ENCODE peak calls at places on chromosomes 1 and 21, in ten cellular contexts. One of them, this sample, is unnamed.

GRCh38 chr1:171226757-171227370 is 21.4 kb upstream of the FMO1 start:
- DNase-seq in activated CD8-positive, alpha-beta T cell treated with anti-CD3 and anti-CD28 coated beads for 36 hours: peak
- DNase-seq in fibroblast of the aortic adventitia: peak
- DNase-seq in astrocyte of the cerebellum: peak
- DNase-seq in HFFc6: peak
- DNase-seq in nephron progenitor cell: peak
- DNase-seq in heart left ventricle: peak
- DNase-seq in endothelial cell: peak
- DNase-seq in GM20000: peak
- DNase-seq in left ventricle myocardium inferior: no peak
- DNase-seq in this sample: peak

GRCh38 chr21:45361033-45361997 is 43.6 kb upstream of the COL18A1 start:
- DNase-seq in left ventricle myocardium inferior: no peak
- DNase-seq in endothelial cell: no peak
- DNase-seq in astrocyte of the cerebellum: no peak
- DNase-seq in fibroblast of the aortic adventitia: no peak
- DNase-seq in activated CD8-positive, alpha-beta T cell treated with anti-CD3 and anti-CD28 coated beads for 36 hours: no peak
- DNase-seq in nephron progenitor cell: no peak
- DNase-seq in HFFc6: no peak
- DNase-seq in GM20000: no peak
- DNase-seq in heart left ventricle: no peak
- DNase-seq in this sample: no peak

GRCh38 chr21:45336870-45337269 is 49.2 kb upstream of the POFUT2 start:
- DNase-seq in nephron progenitor cell: no peak
- DNase-seq in endothelial cell: no peak
- DNase-seq in fibroblast of the aortic adventitia: no peak
- DNase-seq in astrocyte of the cerebellum: no peak
- DNase-seq in heart left ventricle: peak
- DNase-seq in left ventricle myocardium inferior: peak
- DNase-seq in activated CD8-positive, alpha-beta T cell treated with anti-CD3 and anti-CD28 coated beads for 36 hours: no peak
- DNase-seq in HFFc6: no peak
- DNase-seq in GM20000: no peak
- DNase-seq in this sample: no peak

GRCh38 chr1:161139765-161140164 is 7.3 kb upstream of the DEDD start:
- DNase-seq in heart left ventricle: no peak
- DNase-seq in nephron progenitor cell: peak
- DNase-seq in fibroblast of the aortic adventitia: peak
- DNase-seq in astrocyte of the cerebellum: peak
- DNase-seq in GM20000: peak
- DNase-seq in HFFc6: peak
- DNase-seq in endothelial cell: peak
- DNase-seq in activated CD8-positive, alpha-beta T cell treated with anti-CD3 and anti-CD28 coated beads for 36 hours: peak
- DNase-seq in left ventricle myocardium inferior: no peak
- DNase-seq in this sample: peak

GRCh38 chr1:4668738-4669700 is 14.6 kb downstream of the AJAP1 start:
- DNase-seq in HFFc6: no peak
- DNase-seq in fibroblast of the aortic adventitia: no peak
- DNase-seq in nephron progenitor cell: no peak
- DNase-seq in heart left ventricle: no peak
- DNase-seq in left ventricle myocardium inferior: no peak
- DNase-seq in astrocyte of the cerebellum: no peak
- DNase-seq in GM20000: no peak
- DNase-seq in endothelial cell: no peak
- DNase-seq in activated CD8-positive, alpha-beta T cell treated with anti-CD3 and anti-CD28 coated beads for 36 hours: no peak
- DNase-seq in this sample: no peak

GRCh38 chr1:172976222-172977041 is 74.3 kb downstream of the TNFSF18 start:
- DNase-seq in HFFc6: peak
- DNase-seq in astrocyte of the cerebellum: peak
- DNase-seq in activated CD8-positive, alpha-beta T cell treated with anti-CD3 and anti-CD28 coated beads for 36 hours: no peak
- DNase-seq in heart left ventricle: no peak
- DNase-seq in nephron progenitor cell: no peak
- DNase-seq in endothelial cell: no peak
- DNase-seq in left ventricle myocardium inferior: no peak
- DNase-seq in GM20000: no peak
- DNase-seq in fibroblast of the aortic adventitia: peak
- DNase-seq in this sample: no peak

GRCh38 chr1:69246721-69247120 is 321.0 kb upstream of the LRRC7 start:
- DNase-seq in left ventricle myocardium inferior: no peak
- DNase-seq in HFFc6: no peak
- DNase-seq in astrocyte of the cerebellum: no peak
- DNase-seq in endothelial cell: no peak
- DNase-seq in GM20000: no peak
- DNase-seq in fibroblast of the aortic adventitia: no peak
- DNase-seq in heart left ventricle: no peak
- DNase-seq in nephron progenitor cell: no peak
- DNase-seq in activated CD8-positive, alpha-beta T cell treated with anti-CD3 and anti-CD28 coated beads for 36 hours: no peak
- DNase-seq in this sample: no peak

GRCh38 chr1:115183158-115183557 is 93.9 kb upstream of the TSPAN2 start:
- DNase-seq in fibroblast of the aortic adventitia: no peak
- DNase-seq in HFFc6: no peak
- DNase-seq in left ventricle myocardium inferior: no peak
- DNase-seq in activated CD8-positive, alpha-beta T cell treated with anti-CD3 and anti-CD28 coated beads for 36 hours: peak
- DNase-seq in heart left ventricle: no peak
- DNase-seq in GM20000: no peak
- DNase-seq in nephron progenitor cell: no peak
- DNase-seq in astrocyte of the cerebellum: no peak
- DNase-seq in endothelial cell: no peak
- DNase-seq in this sample: no peak

GRCh38 chr1:18282851-18283600 is 175.4 kb downstream of the IGSF21 start:
- DNase-seq in HFFc6: no peak
- DNase-seq in astrocyte of the cerebellum: no peak
- DNase-seq in activated CD8-positive, alpha-beta T cell treated with anti-CD3 and anti-CD28 coated beads for 36 hours: no peak
- DNase-seq in GM20000: no peak
- DNase-seq in left ventricle myocardium inferior: no peak
- DNase-seq in nephron progenitor cell: peak
- DNase-seq in heart left ventricle: no peak
- DNase-seq in fibroblast of the aortic adventitia: no peak
- DNase-seq in endothelial cell: no peak
- DNase-seq in this sample: no peak

GRCh38 chr1:87330201-87330953 is 1.7 kb downstream of the LMO4 start:
- DNase-seq in astrocyte of the cerebellum: no peak
- DNase-seq in activated CD8-positive, alpha-beta T cell treated with anti-CD3 and anti-CD28 coated beads for 36 hours: peak
- DNase-seq in heart left ventricle: peak
- DNase-seq in nephron progenitor cell: peak
- DNase-seq in endothelial cell: no peak
- DNase-seq in HFFc6: no peak
- DNase-seq in GM20000: peak
- DNase-seq in fibroblast of the aortic adventitia: peak
- DNase-seq in left ventricle myocardium inferior: no peak
- DNase-seq in this sample: peak

GRCh38 chr1:87327362-87328120 is 1.1 kb upstream of the LMO4 start:
- DNase-seq in activated CD8-positive, alpha-beta T cell treated with anti-CD3 and anti-CD28 coated beads for 36 hours: no peak
- DNase-seq in GM20000: no peak
- DNase-seq in nephron progenitor cell: peak
- DNase-seq in endothelial cell: no peak
- DNase-seq in astrocyte of the cerebellum: no peak
- DNase-seq in HFFc6: no peak
- DNase-seq in fibroblast of the aortic adventitia: peak
- DNase-seq in left ventricle myocardium inferior: no peak
- DNase-seq in heart left ventricle: no peak
- DNase-seq in this sample: no peak

GRCh38 chr1:87329051-87329755 is 523 bp downstream of the LMO4 start:
- DNase-seq in nephron progenitor cell: peak
- DNase-seq in heart left ventricle: peak
- DNase-seq in HFFc6: no peak
- DNase-seq in astrocyte of the cerebellum: no peak
- DNase-seq in activated CD8-positive, alpha-beta T cell treated with anti-CD3 and anti-CD28 coated beads for 36 hours: peak
- DNase-seq in fibroblast of the aortic adventitia: peak
- DNase-seq in left ventricle myocardium inferior: peak
- DNase-seq in endothelial cell: peak
- DNase-seq in GM20000: peak
- DNase-seq in this sample: peak

GRCh38 chr1:87329756-87330200 is 1.1 kb downstream of the LMO4 start:
- DNase-seq in nephron progenitor cell: no peak
- DNase-seq in left ventricle myocardium inferior: no peak
- DNase-seq in activated CD8-positive, alpha-beta T cell treated with anti-CD3 and anti-CD28 coated beads for 36 hours: peak
- DNase-seq in heart left ventricle: no peak
- DNase-seq in fibroblast of the aortic adventitia: peak
- DNase-seq in endothelial cell: no peak
- DNase-seq in HFFc6: no peak
- DNase-seq in astrocyte of the cerebellum: no peak
- DNase-seq in GM20000: peak
- DNase-seq in this sample: peak

GRCh38 chr1:87328121-87329050 is at the start of gene LMO4:
- DNase-seq in activated CD8-positive, alpha-beta T cell treated with anti-CD3 and anti-CD28 coated beads for 36 hours: peak
- DNase-seq in endothelial cell: peak
- DNase-seq in heart left ventricle: peak
- DNase-seq in HFFc6: peak
- DNase-seq in fibroblast of the aortic adventitia: peak
- DNase-seq in nephron progenitor cell: peak
- DNase-seq in GM20000: peak
- DNase-seq in left ventricle myocardium inferior: peak
- DNase-seq in astrocyte of the cerebellum: peak
- DNase-seq in this sample: peak
- TF ChIP-seq CTCF in activated CD8-positive, alpha-beta T cell treated with anti-CD3 and anti-CD28 coated beads for 36 hours: no peak
- TF ChIP-seq CTCF in endothelial cell: no peak
- TF ChIP-seq CTCF in heart left ventricle: no peak
- TF ChIP-seq CTCF in HFFc6: no peak
- TF ChIP-seq CTCF in fibroblast of the aortic adventitia: no peak
- TF ChIP-seq CTCF in nephron progenitor cell: no peak
- TF ChIP-seq CTCF in GM20000: no peak
- TF ChIP-seq CTCF in left ventricle myocardium inferior: no peak
- TF ChIP-seq CTCF in astrocyte of the cerebellum: no peak
- TF ChIP-seq CTCF in this sample: no peak

DNA sequence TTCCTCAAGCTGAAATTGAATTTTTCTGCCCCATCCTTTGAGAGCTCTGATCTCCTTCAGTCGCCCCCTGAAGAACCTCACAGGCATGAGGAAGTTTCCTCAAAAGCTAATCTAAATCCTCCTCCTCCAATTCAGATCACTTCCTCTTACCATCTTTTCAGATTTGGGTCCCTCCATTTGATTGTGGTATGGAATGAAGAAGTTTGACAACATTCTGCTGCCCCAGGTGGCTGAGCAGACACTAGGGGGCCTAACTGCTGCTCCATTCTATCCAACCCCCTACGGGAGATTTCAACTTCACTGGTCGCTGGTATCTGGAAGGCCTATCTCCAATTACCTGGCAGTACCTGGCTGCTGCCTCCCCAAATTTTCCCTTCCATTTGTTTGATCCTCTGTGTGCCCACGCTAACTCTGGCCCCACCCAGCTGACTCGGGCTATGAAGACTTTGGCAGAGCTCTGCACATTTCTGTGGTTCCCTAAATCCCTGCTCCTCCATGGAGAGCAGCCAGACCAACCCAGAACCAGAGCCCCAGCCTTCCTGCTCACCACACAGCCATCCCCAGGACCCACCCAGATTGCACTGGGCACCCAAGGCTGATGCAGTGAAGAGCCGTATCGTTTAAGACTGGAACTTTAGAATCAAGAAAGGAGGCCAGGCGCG is 7.8 kb downstream of the IRF6 start:
- DNase-seq in heart left ventricle: no peak
- DNase-seq in activated CD8-positive, alpha-beta T cell treated with anti-CD3 and anti-CD28 coated beads for 36 hours: no peak
- DNase-seq in fibroblast of the aortic adventitia: peak
- DNase-seq in nephron progenitor cell: no peak
- DNase-seq in astrocyte of the cerebellum: no peak
- DNase-seq in left ventricle myocardium inferior: no peak
- DNase-seq in endothelial cell: no peak
- DNase-seq in GM20000: no peak
- DNase-seq in HFFc6: no peak
- DNase-seq in this sample: no peak
- TF ChIP-seq CTCF in heart left ventricle: no peak
- TF ChIP-seq CTCF in activated CD8-positive, alpha-beta T cell treated with anti-CD3 and anti-CD28 coated beads for 36 hours: no peak
- TF ChIP-seq CTCF in fibroblast of the aortic adventitia: peak
- TF ChIP-seq CTCF in nephron progenitor cell: no peak
- TF ChIP-seq CTCF in astrocyte of the cerebellum: no peak
- TF ChIP-seq CTCF in left ventricle myocardium inferior: no peak
- TF ChIP-seq CTCF in endothelial cell: no peak
- TF ChIP-seq CTCF in GM20000: no peak
- TF ChIP-seq CTCF in HFFc6: peak
- TF ChIP-seq CTCF in this sample: no peak

GRCh38 chr1:32897082-32898049 is 3.8 kb downstream of the TMEM54 start:
- DNase-seq in fibroblast of the aortic adventitia: no peak
- DNase-seq in GM20000: no peak
- DNase-seq in nephron progenitor cell: no peak
- DNase-seq in HFFc6: no peak
- DNase-seq in activated CD8-positive, alpha-beta T cell treated with anti-CD3 and anti-CD28 coated beads for 36 hours: no peak
- DNase-seq in heart left ventricle: no peak
- DNase-seq in left ventricle myocardium inferior: no peak
- DNase-seq in astrocyte of the cerebellum: no peak
- DNase-seq in endothelial cell: no peak
- DNase-seq in this sample: no peak
- TF ChIP-seq CTCF in fibroblast of the aortic adventitia: no peak
- TF ChIP-seq CTCF in GM20000: no peak
- TF ChIP-seq CTCF in nephron progenitor cell: no peak
- TF ChIP-seq CTCF in HFFc6: no peak
- TF ChIP-seq CTCF in activated CD8-positive, alpha-beta T cell treated with anti-CD3 and anti-CD28 coated beads for 36 hours: no peak
- TF ChIP-seq CTCF in heart left ventricle: no peak
- TF ChIP-seq CTCF in left ventricle myocardium inferior: no peak
- TF ChIP-seq CTCF in astrocyte of the cerebellum: no peak
- TF ChIP-seq CTCF in endothelial cell: no peak
- TF ChIP-seq CTCF in this sample: no peak

GRCh38 chr1:52424757-52425265 is 20.4 kb downstream of the PRPF38A start:
- DNase-seq in activated CD8-positive, alpha-beta T cell treated with anti-CD3 and anti-CD28 coated beads for 36 hours: no peak
- DNase-seq in heart left ventricle: no peak
- DNase-seq in nephron progenitor cell: no peak
- DNase-seq in endothelial cell: no peak
- DNase-seq in GM20000: no peak
- DNase-seq in left ventricle myocardium inferior: no peak
- DNase-seq in astrocyte of the cerebellum: no peak
- DNase-seq in HFFc6: no peak
- DNase-seq in fibroblast of the aortic adventitia: peak
- DNase-seq in this sample: no peak

GRCh38 chr1:52423771-52424170 is 19.4 kb downstream of the PRPF38A start:
- DNase-seq in astrocyte of the cerebellum: no peak
- DNase-seq in activated CD8-positive, alpha-beta T cell treated with anti-CD3 and anti-CD28 coated beads for 36 hours: peak
- DNase-seq in left ventricle myocardium inferior: no peak
- DNase-seq in fibroblast of the aortic adventitia: no peak
- DNase-seq in heart left ventricle: no peak
- DNase-seq in nephron progenitor cell: no peak
- DNase-seq in HFFc6: no peak
- DNase-seq in GM20000: no peak
- DNase-seq in endothelial cell: no peak
- DNase-seq in this sample: no peak

GRCh38 chr1:52423055-52423454 is 18.7 kb downstream of the PRPF38A start:
- DNase-seq in heart left ventricle: no peak
- DNase-seq in GM20000: no peak
- DNase-seq in left ventricle myocardium inferior: no peak
- DNase-seq in activated CD8-positive, alpha-beta T cell treated with anti-CD3 and anti-CD28 coated beads for 36 hours: no peak
- DNase-seq in nephron progenitor cell: no peak
- DNase-seq in HFFc6: no peak
- DNase-seq in astrocyte of the cerebellum: no peak
- DNase-seq in fibroblast of the aortic adventitia: no peak
- DNase-seq in endothelial cell: no peak
- DNase-seq in this sample: no peak

GRCh38 chr1:52426391-52426790 is 22.0 kb downstream of the PRPF38A start:
- DNase-seq in heart left ventricle: no peak
- DNase-seq in activated CD8-positive, alpha-beta T cell treated with anti-CD3 and anti-CD28 coated beads for 36 hours: no peak
- DNase-seq in astrocyte of the cerebellum: no peak
- DNase-seq in left ventricle myocardium inferior: no peak
- DNase-seq in fibroblast of the aortic adventitia: peak
- DNase-seq in GM20000: no peak
- DNase-seq in nephron progenitor cell: no peak
- DNase-seq in endothelial cell: no peak
- DNase-seq in HFFc6: peak
- DNase-seq in this sample: no peak

DNA sequence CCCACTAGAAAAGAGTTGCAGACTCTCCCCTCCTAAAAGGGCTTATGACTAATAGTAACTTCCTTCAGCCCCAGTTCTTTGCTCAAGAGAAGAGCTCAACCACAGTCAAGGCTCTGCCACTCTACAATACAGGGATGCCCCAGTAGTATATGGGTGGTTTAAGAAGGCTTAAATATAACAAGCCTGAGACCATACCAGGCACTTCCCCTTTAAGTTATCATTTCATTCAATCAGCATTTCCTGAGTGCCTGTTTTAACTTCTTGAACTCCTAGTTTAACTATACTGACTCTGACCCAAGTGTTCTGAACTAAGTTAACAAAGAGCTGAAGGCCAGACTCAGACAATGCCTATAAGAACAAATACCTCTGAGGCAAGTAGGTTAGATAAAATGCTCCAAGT is 19.8 kb downstream of the PRPF38A start:
- DNase-seq in nephron progenitor cell: no peak
- DNase-seq in astrocyte of the cerebellum: no peak
- DNase-seq in fibroblast of the aortic adventitia: no peak
- DNase-seq in HFFc6: no peak
- DNase-seq in endothelial cell: no peak
- DNase-seq in heart left ventricle: no peak
- DNase-seq in left ventricle myocardium inferior: no peak
- DNase-seq in activated CD8-positive, alpha-beta T cell treated with anti-CD3 and anti-CD28 coated beads for 36 hours: peak
- DNase-seq in GM20000: no peak
- DNase-seq in this sample: no peak
- TF ChIP-seq CTCF in nephron progenitor cell: no peak
- TF ChIP-seq CTCF in astrocyte of the cerebellum: no peak
- TF ChIP-seq CTCF in fibroblast of the aortic adventitia: no peak
- TF ChIP-seq CTCF in HFFc6: no peak
- TF ChIP-seq CTCF in endothelial cell: no peak
- TF ChIP-seq CTCF in heart left ventricle: no peak
- TF ChIP-seq CTCF in left ventricle myocardium inferior: no peak
- TF ChIP-seq CTCF in activated CD8-positive, alpha-beta T cell treated with anti-CD3 and anti-CD28 coated beads for 36 hours: no peak
- TF ChIP-seq CTCF in GM20000: no peak
- TF ChIP-seq CTCF in this sample: no peak